ENCODE peak calls at places on chromosomes 5 and 9, in four cellular contexts. One of them, this sample, is unnamed.

GRCh38 chr9:120714846-120715231 is 569 bp upstream of the MEGF9 start:
- DNase-seq in neuronal stem cell: no peak
- DNase-seq in breast epithelium: no peak
- DNase-seq in left ventricle myocardium inferior: no peak
- DNase-seq in this sample: no peak

GRCh38 chr5:146249801-146250200 is 46.4 kb downstream of the RBM27 start:
- DNase-seq in neuronal stem cell: no peak
- DNase-seq in left ventricle myocardium inferior: no peak
- DNase-seq in breast epithelium: no peak
- DNase-seq in this sample: no peak

GRCh38 chr9:71524446-71524845 is 243.9 kb downstream of the CEMIP2 start:
- DNase-seq in breast epithelium: no peak
- DNase-seq in left ventricle myocardium inferior: no peak
- DNase-seq in neuronal stem cell: no peak
- DNase-seq in this sample: no peak

GRCh38 chr5:153530357-153531143 is 40.1 kb downstream of the GRIA1 start:
- DNase-seq in breast epithelium: no peak
- DNase-seq in left ventricle myocardium inferior: no peak
- DNase-seq in neuronal stem cell: no peak
- DNase-seq in this sample: no peak

GRCh38 chr5:79513519-79514390 is at the start of gene HOMER1:
- DNase-seq in breast epithelium: peak
- DNase-seq in left ventricle myocardium inferior: peak
- DNase-seq in neuronal stem cell: peak
- DNase-seq in this sample: peak

GRCh38 chr9:72044095-72044494 is 16.3 kb downstream of the C9orf57 start:
- DNase-seq in neuronal stem cell: no peak
- DNase-seq in left ventricle myocardium inferior: no peak
- DNase-seq in breast epithelium: no peak
- DNase-seq in this sample: no peak

GRCh38 chr5:156918311-156918845 is 44.6 kb downstream of the TIMD4 start:
- DNase-seq in left ventricle myocardium inferior: no peak
- DNase-seq in neuronal stem cell: no peak
- DNase-seq in breast epithelium: no peak
- DNase-seq in this sample: no peak

GRCh38 chr5:67620386-67621039 is 423.9 kb upstream of the CD180 start:
- DNase-seq in neuronal stem cell: no peak
- DNase-seq in left ventricle myocardium inferior: no peak
- DNase-seq in breast epithelium: no peak
- DNase-seq in this sample: no peak

GRCh38 chr5:54702470-54702869 is 184.9 kb downstream of the SNX18 start:
- DNase-seq in left ventricle myocardium inferior: no peak
- DNase-seq in neuronal stem cell: no peak
- DNase-seq in breast epithelium: no peak
- DNase-seq in this sample: no peak

GRCh38 chr9:33465596-33466564 is 7.8 kb downstream of the NOL6 start:
- DNase-seq in neuronal stem cell: no peak
- DNase-seq in left ventricle myocardium inferior: no peak
- DNase-seq in breast epithelium: no peak
- DNase-seq in this sample: no peak

GRCh38 chr9:95316794-95317118 is 753 bp downstream of the FANCC start:
- DNase-seq in left ventricle myocardium inferior: peak
- DNase-seq in breast epithelium: peak
- DNase-seq in neuronal stem cell: peak
- DNase-seq in this sample: peak

GRCh38 chr5:147175516-147176097 is 59.2 kb upstream of the STK32A start:
- DNase-seq in left ventricle myocardium inferior: no peak
- DNase-seq in breast epithelium: no peak
- DNase-seq in neuronal stem cell: no peak
- DNase-seq in this sample: no peak

GRCh38 chr5:42719034-42719433 is 37.6 kb upstream of the CCDC152 start:
- DNase-seq in neuronal stem cell: no peak
- DNase-seq in left ventricle myocardium inferior: no peak
- DNase-seq in breast epithelium: no peak
- DNase-seq in this sample: no peak

GRCh38 chr9:113468716-113469448 is 5.4 kb downstream of the RGS3 start:
- DNase-seq in left ventricle myocardium inferior: peak
- DNase-seq in breast epithelium: no peak
- DNase-seq in neuronal stem cell: no peak
- DNase-seq in this sample: no peak

GRCh38 chr9:37801287-37801850 is 772 bp downstream of the DCAF10 start:
- DNase-seq in left ventricle myocardium inferior: peak
- DNase-seq in neuronal stem cell: no peak
- DNase-seq in breast epithelium: no peak
- DNase-seq in this sample: no peak

GRCh38 chr9:113621309-113621791 is 157.8 kb downstream of the RGS3 start:
- DNase-seq in neuronal stem cell: no peak
- DNase-seq in left ventricle myocardium inferior: peak
- DNase-seq in breast epithelium: peak
- DNase-seq in this sample: no peak

GRCh38 chr9:109320338-109320733 is 523 bp downstream of the EPB41L4B start:
- DNase-seq in left ventricle myocardium inferior: no peak
- DNase-seq in breast epithelium: no peak
- DNase-seq in neuronal stem cell: peak
- DNase-seq in this sample: no peak

GRCh38 chr9:15069106-15069505 is 158.9 kb upstream of the FREM1 start:
- DNase-seq in neuronal stem cell: no peak
- DNase-seq in breast epithelium: no peak
- DNase-seq in left ventricle myocardium inferior: no peak
- DNase-seq in this sample: no peak

GRCh38 chr5:16654647-16655334 is 38.0 kb upstream of the RETREG1 start:
- DNase-seq in left ventricle myocardium inferior: no peak
- DNase-seq in neuronal stem cell: no peak
- DNase-seq in breast epithelium: no peak
- DNase-seq in this sample: no peak

GRCh38 chr5:178664141-178664540 is 37.3 kb upstream of the CLK4 start:
- DNase-seq in left ventricle myocardium inferior: no peak
- DNase-seq in neuronal stem cell: no peak
- DNase-seq in breast epithelium: no peak
- DNase-seq in this sample: no peak

GRCh38 chr9:36268007-36268427 is 9.8 kb upstream of the GNE start:
- DNase-seq in left ventricle myocardium inferior: no peak
- DNase-seq in neuronal stem cell: no peak
- DNase-seq in breast epithelium: no peak
- DNase-seq in this sample: no peak

GRCh38 chr5:10486511-10487344 is 45.0 kb downstream of the ROPN1L start:
- DNase-seq in left ventricle myocardium inferior: no peak
- DNase-seq in neuronal stem cell: no peak
- DNase-seq in breast epithelium: no peak
- DNase-seq in this sample: no peak

GRCh38 chr9:104861406-104861805 is 66.5 kb downstream of the ABCA1 start:
- DNase-seq in neuronal stem cell: no peak
- DNase-seq in breast epithelium: no peak
- DNase-seq in left ventricle myocardium inferior: no peak
- DNase-seq in this sample: no peak

GRCh38 chr5:125120012-125120411 is 373.6 kb upstream of the ZNF608 start:
- DNase-seq in left ventricle myocardium inferior: no peak
- DNase-seq in breast epithelium: no peak
- DNase-seq in neuronal stem cell: no peak
- DNase-seq in this sample: no peak

GRCh38 chr5:74316064-74316586 is 324.4 kb downstream of the ENC1 start:
- DNase-seq in neuronal stem cell: no peak
- DNase-seq in left ventricle myocardium inferior: no peak
- DNase-seq in breast epithelium: peak
- DNase-seq in this sample: no peak

DNA sequence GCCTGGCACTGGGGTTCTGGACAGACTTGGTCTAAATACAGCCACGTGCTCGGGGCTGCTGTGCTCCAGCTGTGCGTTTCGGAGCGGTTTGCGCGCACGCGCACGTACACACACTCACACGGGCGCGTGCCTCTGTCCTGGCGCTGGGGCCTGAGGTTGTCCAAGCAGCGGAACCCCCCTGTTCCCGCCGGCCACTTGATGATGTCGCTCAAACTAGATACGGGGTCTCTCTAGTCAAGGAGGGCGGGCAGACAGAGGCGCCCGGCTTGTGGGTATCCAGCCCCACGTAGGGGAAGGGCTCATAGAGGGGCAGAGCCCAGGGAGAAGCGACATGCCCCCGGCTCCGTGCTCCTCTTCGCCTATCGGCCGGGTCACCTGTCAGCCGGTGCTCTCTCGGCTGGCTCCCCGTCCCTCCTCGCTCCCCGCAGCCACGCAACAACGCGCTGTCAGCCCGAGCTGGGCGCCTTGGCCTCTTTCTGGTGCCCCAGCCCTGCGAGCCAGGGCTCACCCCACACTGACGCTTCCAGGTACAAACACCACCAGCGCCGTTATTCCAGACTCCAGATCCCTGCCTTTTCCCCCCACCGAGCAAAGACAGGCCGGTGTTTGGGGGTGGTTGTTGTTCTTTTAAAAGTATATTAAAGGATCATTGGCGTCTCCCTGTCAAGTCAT is 8.8 kb downstream of the NR2F1-AS1 start:
- DNase-seq in breast epithelium: no peak
- DNase-seq in neuronal stem cell: no peak
- DNase-seq in left ventricle myocardium inferior: no peak
- DNase-seq in this sample: no peak
- H3K27ac ChIP-seq in breast epithelium: peak
- H3K27ac ChIP-seq in neuronal stem cell: no peak
- H3K27ac ChIP-seq in left ventricle myocardium inferior: no peak
- H3K27ac ChIP-seq in this sample: no peak

GRCh38 chr5:149273950-149274349 is 2.3 kb downstream of the AFAP1L1 start:
- DNase-seq in neuronal stem cell: no peak
- DNase-seq in left ventricle myocardium inferior: no peak
- DNase-seq in breast epithelium: no peak
- DNase-seq in this sample: no peak

GRCh38 chr5:149268928-149269557 is 2.6 kb upstream of the AFAP1L1 start:
- DNase-seq in left ventricle myocardium inferior: no peak
- DNase-seq in breast epithelium: no peak
- DNase-seq in neuronal stem cell: peak
- DNase-seq in this sample: no peak

GRCh38 chr5:149271195-149271716 is 403 bp upstream of the AFAP1L1 start:
- DNase-seq in breast epithelium: no peak
- DNase-seq in neuronal stem cell: peak
- DNase-seq in left ventricle myocardium inferior: no peak
- DNase-seq in this sample: no peak

GRCh38 chr5:149273237-149273636 is 1.6 kb downstream of the AFAP1L1 start:
- DNase-seq in neuronal stem cell: no peak
- DNase-seq in breast epithelium: no peak
- DNase-seq in left ventricle myocardium inferior: no peak
- DNase-seq in this sample: no peak

DNA sequence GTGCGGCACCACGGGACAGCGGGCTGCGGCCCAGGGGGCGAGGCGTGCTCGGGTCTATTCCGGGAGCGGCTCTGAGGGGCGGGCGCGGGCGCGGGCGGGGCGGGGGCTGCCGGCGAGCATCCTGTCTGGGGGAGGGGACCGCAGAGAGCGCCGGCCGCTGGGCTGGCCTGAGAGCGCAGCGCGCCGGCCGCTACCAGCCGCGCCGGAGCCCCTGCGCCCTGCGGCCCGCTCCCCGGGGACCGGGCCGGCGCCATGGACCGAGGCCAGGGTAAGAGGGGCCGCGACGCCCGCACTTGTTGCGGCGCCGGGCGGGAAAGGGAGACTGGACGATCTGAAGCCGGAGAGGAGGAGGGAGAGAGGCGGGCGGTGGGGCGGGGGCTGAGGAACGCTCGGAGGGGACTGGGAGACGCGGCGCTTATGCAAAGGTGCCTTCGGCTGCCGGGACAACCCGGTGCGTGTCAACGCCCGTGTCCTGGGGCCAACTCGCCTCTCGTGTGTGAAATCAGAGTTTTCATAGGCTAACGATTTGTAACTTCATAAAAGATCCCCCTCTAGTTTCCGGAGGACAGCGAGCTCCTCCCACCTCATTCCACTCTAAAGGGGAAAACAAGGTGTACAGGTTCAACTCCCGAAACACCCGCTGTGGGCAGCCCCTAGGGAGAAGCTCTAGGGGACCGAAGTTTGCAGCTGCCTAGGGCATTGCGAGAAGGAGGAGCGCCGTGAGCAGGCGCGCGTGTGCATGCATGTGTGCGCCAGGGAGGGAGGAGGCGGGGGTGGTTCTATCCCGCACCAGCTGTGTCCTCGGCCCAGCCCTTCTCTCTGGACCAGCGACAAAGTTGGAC is at the start of gene AFAP1L1:
- DNase-seq in breast epithelium: no peak
- DNase-seq in neuronal stem cell: peak
- DNase-seq in left ventricle myocardium inferior: peak
- DNase-seq in this sample: no peak
- H3K4me3 ChIP-seq in breast epithelium: peak
- H3K4me3 ChIP-seq in neuronal stem cell: peak
- H3K4me3 ChIP-seq in left ventricle myocardium inferior: peak
- H3K4me3 ChIP-seq in this sample: peak

DNA sequence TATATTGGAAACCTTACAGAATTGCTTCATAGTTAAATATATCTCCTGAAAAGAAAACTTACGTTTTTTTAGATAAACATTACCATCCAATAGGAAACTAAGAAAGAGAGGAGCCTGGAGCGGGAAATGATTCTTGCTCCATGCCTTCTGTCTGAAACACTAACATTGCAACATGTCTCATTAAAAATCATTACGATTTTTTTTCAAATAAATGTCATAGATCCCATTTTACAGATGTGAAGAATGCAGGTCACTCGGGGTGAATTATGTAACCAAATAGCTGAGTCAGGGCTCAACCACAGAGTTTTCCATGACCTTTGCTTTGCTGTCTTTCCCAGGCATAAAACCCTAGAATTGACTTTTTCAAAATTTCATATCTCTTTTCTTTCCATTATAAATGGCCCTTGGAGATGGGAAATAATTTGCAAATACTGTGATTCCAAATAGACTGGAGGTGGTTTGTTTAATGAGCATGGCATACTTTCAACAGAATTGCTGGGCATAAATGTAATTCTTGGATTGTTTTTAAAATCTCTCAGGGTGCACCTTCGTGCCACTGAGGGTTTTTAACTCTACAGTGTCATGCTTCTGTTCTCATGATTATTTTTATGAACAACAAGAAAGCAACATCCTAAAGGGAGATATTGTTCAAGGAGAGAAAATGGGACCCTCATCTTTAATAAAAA is 302.8 kb downstream of the EBF1 start:
- DNase-seq in neuronal stem cell: no peak
- DNase-seq in left ventricle myocardium inferior: no peak
- DNase-seq in breast epithelium: no peak
- DNase-seq in this sample: no peak
- H3K27ac ChIP-seq in neuronal stem cell: no peak
- H3K27ac ChIP-seq in left ventricle myocardium inferior: peak
- H3K27ac ChIP-seq in breast epithelium: no peak
- H3K27ac ChIP-seq in this sample: no peak

DNA sequence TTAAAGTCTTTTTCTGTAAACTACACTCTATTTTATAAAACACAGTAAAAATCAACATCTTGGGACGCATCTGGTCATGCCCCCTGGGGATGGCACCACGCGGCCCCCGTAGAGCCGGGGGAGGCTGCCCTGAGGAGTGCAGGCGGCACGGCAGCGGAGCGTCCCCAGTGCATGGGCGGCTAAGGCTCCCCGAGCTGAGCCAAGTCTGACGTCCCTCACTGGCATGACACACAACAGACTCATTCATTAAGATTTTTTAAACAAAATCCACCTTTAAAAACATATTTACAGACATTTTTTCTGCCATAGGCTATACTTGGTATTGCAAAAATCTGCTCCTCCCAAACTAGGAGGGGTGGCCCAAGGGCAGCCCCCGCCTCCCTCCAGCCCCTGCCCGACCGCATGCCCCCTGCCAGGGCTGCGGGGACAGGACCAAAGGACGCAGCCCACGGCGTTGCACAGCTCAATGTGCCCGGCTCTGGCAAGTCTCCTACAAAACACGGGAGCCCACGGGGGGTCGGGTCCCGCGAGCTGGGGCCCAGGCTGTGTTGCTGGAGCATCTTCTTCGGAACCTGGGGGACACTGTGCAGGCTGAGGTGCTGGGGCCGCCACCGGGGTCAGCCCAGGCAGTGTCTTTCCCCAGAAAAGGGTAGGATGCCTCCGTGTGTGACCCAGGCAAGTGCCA is 11.8 kb upstream of the SEC16A start:
- DNase-seq in neuronal stem cell: no peak
- DNase-seq in left ventricle myocardium inferior: no peak
- DNase-seq in breast epithelium: no peak
- DNase-seq in this sample: no peak
- H3K4me3 ChIP-seq in neuronal stem cell: no peak
- H3K4me3 ChIP-seq in left ventricle myocardium inferior: no peak
- H3K4me3 ChIP-seq in breast epithelium: no peak
- H3K4me3 ChIP-seq in this sample: no peak